ENCODE peak calls at places on chromosome 13, in six cellular contexts. One of them, this sample, is unnamed.

GRCh38 chr13:82898625-82899024 is 983.6 kb downstream of the SLITRK1 start:
- DNase-seq in AG09319: no peak
- DNase-seq in astrocyte of the cerebellum: no peak
- DNase-seq in CD8-positive, alpha-beta T cell: no peak
- DNase-seq in fibroblast of lung: no peak
- DNase-seq in M059J: no peak
- DNase-seq in this sample: no peak

GRCh38 chr13:109945206-109945960 is 159.0 kb upstream of the IRS2 start:
- DNase-seq in AG09319: peak; percentile 38
- DNase-seq in astrocyte of the cerebellum: peak; percentile 3
- DNase-seq in CD8-positive, alpha-beta T cell: no peak
- DNase-seq in fibroblast of lung: peak; percentile 69
- DNase-seq in M059J: peak; percentile 61
- DNase-seq in this sample: no peak

GRCh38 chr13:41411536-41411935 is 45.8 kb upstream of the RGCC start:
- DNase-seq in AG09319: peak; percentile 44
- DNase-seq in astrocyte of the cerebellum: peak; percentile 61
- DNase-seq in CD8-positive, alpha-beta T cell: no peak
- DNase-seq in fibroblast of lung: peak; percentile 77
- DNase-seq in M059J: peak; percentile 48
- DNase-seq in this sample: no peak

GRCh38 chr13:95262837-95263381 is 38.3 kb downstream of the ABCC4 start:
- DNase-seq in AG09319: no peak
- DNase-seq in astrocyte of the cerebellum: no peak
- DNase-seq in CD8-positive, alpha-beta T cell: no peak
- DNase-seq in fibroblast of lung: no peak
- DNase-seq in M059J: no peak
- DNase-seq in this sample: no peak

GRCh38 chr13:72820156-72820897 is 38.4 kb downstream of the PIBF1 start:
- DNase-seq in AG09319: no peak
- DNase-seq in astrocyte of the cerebellum: peak; percentile 47
- DNase-seq in CD8-positive, alpha-beta T cell: no peak
- DNase-seq in fibroblast of lung: peak; percentile 16
- DNase-seq in M059J: peak; percentile 26
- DNase-seq in this sample: no peak

GRCh38 chr13:50320297-50320862 is 305.1 kb downstream of the KCNRG start:
- DNase-seq in AG09319: no peak
- DNase-seq in astrocyte of the cerebellum: peak; percentile 3
- DNase-seq in CD8-positive, alpha-beta T cell: no peak
- DNase-seq in fibroblast of lung: peak; percentile 66
- DNase-seq in M059J: peak; percentile 80
- DNase-seq in this sample: no peak

GRCh38 chr13:34507630-34508029 is 434.4 kb upstream of the NBEA start:
- DNase-seq in AG09319: no peak
- DNase-seq in astrocyte of the cerebellum: no peak
- DNase-seq in CD8-positive, alpha-beta T cell: no peak
- DNase-seq in fibroblast of lung: peak; percentile 24
- DNase-seq in M059J: peak; percentile 23
- DNase-seq in this sample: no peak

GRCh38 chr13:59373341-59373740 is 790.4 kb downstream of the DIAPH3 start:
- DNase-seq in AG09319: no peak
- DNase-seq in astrocyte of the cerebellum: no peak
- DNase-seq in CD8-positive, alpha-beta T cell: no peak
- DNase-seq in fibroblast of lung: no peak
- DNase-seq in M059J: no peak
- DNase-seq in this sample: no peak

GRCh38 chr13:105538346-105538745 is 997.1 kb downstream of the EFNB2 start:
- DNase-seq in AG09319: no peak
- DNase-seq in astrocyte of the cerebellum: no peak
- DNase-seq in CD8-positive, alpha-beta T cell: no peak
- DNase-seq in fibroblast of lung: no peak
- DNase-seq in M059J: no peak
- DNase-seq in this sample: no peak

GRCh38 chr13:113349050-113349449 is 14.9 kb downstream of the GRTP1 start:
- DNase-seq in AG09319: no peak
- DNase-seq in astrocyte of the cerebellum: no peak
- DNase-seq in CD8-positive, alpha-beta T cell: no peak
- DNase-seq in fibroblast of lung: no peak
- DNase-seq in M059J: no peak
- DNase-seq in this sample: no peak

GRCh38 chr13:95447766-95448165 is 104.8 kb upstream of the CLDN10 start:
- DNase-seq in AG09319: no peak
- DNase-seq in astrocyte of the cerebellum: no peak
- DNase-seq in CD8-positive, alpha-beta T cell: no peak
- DNase-seq in fibroblast of lung: no peak
- DNase-seq in M059J: no peak
- DNase-seq in this sample: peak; percentile 26

GRCh38 chr13:81318231-81319019 is 977.5 kb upstream of the SPRY2 start:
- DNase-seq in AG09319: no peak
- DNase-seq in astrocyte of the cerebellum: no peak
- DNase-seq in CD8-positive, alpha-beta T cell: no peak
- DNase-seq in fibroblast of lung: no peak
- DNase-seq in M059J: no peak
- DNase-seq in this sample: no peak

GRCh38 chr13:30307966-30308290 is 577 bp upstream of the KATNAL1 start:
- DNase-seq in AG09319: no peak
- DNase-seq in astrocyte of the cerebellum: no peak
- DNase-seq in CD8-positive, alpha-beta T cell: no peak
- DNase-seq in fibroblast of lung: no peak
- DNase-seq in M059J: no peak
- DNase-seq in this sample: no peak

GRCh38 chr13:63092461-63092860 is 1676.8 kb upstream of the PCDH20 start:
- DNase-seq in AG09319: no peak
- DNase-seq in astrocyte of the cerebellum: peak; percentile 22
- DNase-seq in CD8-positive, alpha-beta T cell: no peak
- DNase-seq in fibroblast of lung: no peak
- DNase-seq in M059J: no peak
- DNase-seq in this sample: no peak

GRCh38 chr13:32415019-32415418 is 12.9 kb downstream of the N4BP2L1 start:
- DNase-seq in AG09319: no peak
- DNase-seq in astrocyte of the cerebellum: no peak
- DNase-seq in CD8-positive, alpha-beta T cell: no peak
- DNase-seq in fibroblast of lung: no peak
- DNase-seq in M059J: peak; percentile 9
- DNase-seq in this sample: no peak

GRCh38 chr13:100269837-100270236 is 180.9 kb downstream of the PCCA start:
- DNase-seq in AG09319: peak; percentile 37
- DNase-seq in astrocyte of the cerebellum: peak; percentile 54
- DNase-seq in CD8-positive, alpha-beta T cell: no peak
- DNase-seq in fibroblast of lung: peak; percentile 89
- DNase-seq in M059J: peak; percentile 71
- DNase-seq in this sample: no peak

GRCh38 chr13:76860706-76861105 is 25.5 kb downstream of the KCTD12 start:
- DNase-seq in AG09319: no peak
- DNase-seq in astrocyte of the cerebellum: no peak
- DNase-seq in CD8-positive, alpha-beta T cell: no peak
- DNase-seq in fibroblast of lung: no peak
- DNase-seq in M059J: no peak
- DNase-seq in this sample: no peak

GRCh38 chr13:90015565-90016507 is 1331.7 kb upstream of the MIR17HG start:
- DNase-seq in AG09319: no peak
- DNase-seq in astrocyte of the cerebellum: no peak
- DNase-seq in CD8-positive, alpha-beta T cell: no peak
- DNase-seq in fibroblast of lung: no peak
- DNase-seq in M059J: peak; percentile 14
- DNase-seq in this sample: no peak

GRCh38 chr13:28001837-28002473 is 13.5 kb upstream of the URAD start:
- DNase-seq in AG09319: no peak
- DNase-seq in astrocyte of the cerebellum: no peak
- DNase-seq in CD8-positive, alpha-beta T cell: no peak
- DNase-seq in fibroblast of lung: no peak
- DNase-seq in M059J: no peak
- DNase-seq in this sample: no peak

GRCh38 chr13:75417006-75417384 is 65.0 kb downstream of the TBC1D4 start:
- DNase-seq in AG09319: no peak
- DNase-seq in astrocyte of the cerebellum: no peak
- DNase-seq in CD8-positive, alpha-beta T cell: no peak
- DNase-seq in fibroblast of lung: no peak
- DNase-seq in M059J: no peak
- DNase-seq in this sample: no peak

GRCh38 chr13:39415403-39415802 is 187.6 kb downstream of the LHFPL6 start:
- DNase-seq in AG09319: no peak
- DNase-seq in astrocyte of the cerebellum: no peak
- DNase-seq in CD8-positive, alpha-beta T cell: no peak
- DNase-seq in fibroblast of lung: peak; percentile 62
- DNase-seq in M059J: peak; percentile 48
- DNase-seq in this sample: no peak

GRCh38 chr13:51479199-51479523 is 26.3 kb upstream of the INTS6 start:
- DNase-seq in AG09319: no peak
- DNase-seq in astrocyte of the cerebellum: no peak
- DNase-seq in CD8-positive, alpha-beta T cell: no peak
- DNase-seq in fibroblast of lung: peak; percentile 42
- DNase-seq in M059J: peak; percentile 47
- DNase-seq in this sample: no peak

GRCh38 chr13:102597029-102598015 is 536 bp downstream of the TPP2 start:
- DNase-seq in AG09319: peak; percentile 18
- DNase-seq in astrocyte of the cerebellum: peak; percentile 27
- DNase-seq in CD8-positive, alpha-beta T cell: peak; percentile 11
- DNase-seq in fibroblast of lung: peak; percentile 37
- DNase-seq in M059J: peak; percentile 45
- DNase-seq in this sample: no peak

GRCh38 chr13:30892966-30893365 is 13.1 kb upstream of the MEDAG start:
- DNase-seq in AG09319: no peak
- DNase-seq in astrocyte of the cerebellum: no peak
- DNase-seq in CD8-positive, alpha-beta T cell: no peak
- DNase-seq in fibroblast of lung: peak; percentile 45
- DNase-seq in M059J: peak; percentile 19
- DNase-seq in this sample: no peak

This sample was measured in NCI-H345.